ENCODE peak calls at places on chromosomes 3 and 15, in eight cellular contexts. One of them, this sample, is unnamed.

GRCh38 chr3:70108072-70108471 is 108.5 kb downstream of the SAMMSON start:
- DNase-seq in osteocyte: no peak
- DNase-seq in midbrain: no peak
- DNase-seq in effector CD4-positive, alpha-beta T cell: no peak
- DNase-seq in NCI-H2081: no peak
- DNase-seq in choroid plexus epithelial cell: peak
- DNase-seq in NCI-H524: peak
- DNase-seq in GM19239: no peak
- DNase-seq in this sample: no peak

GRCh38 chr3:130514671-130515070 is 2.3 kb upstream of the COL6A6 start:
- DNase-seq in osteocyte: no peak
- DNase-seq in midbrain: no peak
- DNase-seq in effector CD4-positive, alpha-beta T cell: no peak
- DNase-seq in NCI-H2081: no peak
- DNase-seq in choroid plexus epithelial cell: no peak
- DNase-seq in NCI-H524: no peak
- DNase-seq in GM19239: no peak
- DNase-seq in this sample: no peak

GRCh38 chr15:33068531-33068990 is 126.0 kb downstream of the FMN1 start:
- DNase-seq in osteocyte: no peak
- DNase-seq in midbrain: no peak
- DNase-seq in effector CD4-positive, alpha-beta T cell: no peak
- DNase-seq in NCI-H2081: peak
- DNase-seq in choroid plexus epithelial cell: no peak
- DNase-seq in NCI-H524: no peak
- DNase-seq in GM19239: no peak
- DNase-seq in this sample: no peak

GRCh38 chr3:117018622-117019021 is 309.0 kb downstream of the TUSC7 start:
- DNase-seq in osteocyte: no peak
- DNase-seq in midbrain: no peak
- DNase-seq in effector CD4-positive, alpha-beta T cell: no peak
- DNase-seq in NCI-H2081: no peak
- DNase-seq in choroid plexus epithelial cell: no peak
- DNase-seq in NCI-H524: no peak
- DNase-seq in GM19239: no peak
- DNase-seq in this sample: no peak

GRCh38 chr15:71677352-71677751 is 133.0 kb upstream of the NR2E3 start:
- DNase-seq in osteocyte: no peak
- DNase-seq in midbrain: no peak
- DNase-seq in effector CD4-positive, alpha-beta T cell: no peak
- DNase-seq in NCI-H2081: no peak
- DNase-seq in choroid plexus epithelial cell: no peak
- DNase-seq in NCI-H524: no peak
- DNase-seq in GM19239: no peak
- DNase-seq in this sample: no peak

GRCh38 chr15:77013786-77014136 is 18.8 kb downstream of the PSTPIP1 start:
- DNase-seq in osteocyte: no peak
- DNase-seq in midbrain: no peak
- DNase-seq in effector CD4-positive, alpha-beta T cell: peak
- DNase-seq in NCI-H2081: no peak
- DNase-seq in choroid plexus epithelial cell: no peak
- DNase-seq in NCI-H524: no peak
- DNase-seq in GM19239: peak
- DNase-seq in this sample: no peak

GRCh38 chr3:124607163-124607562 is 123.1 kb upstream of the UMPS start:
- DNase-seq in osteocyte: no peak
- DNase-seq in midbrain: no peak
- DNase-seq in effector CD4-positive, alpha-beta T cell: no peak
- DNase-seq in NCI-H2081: no peak
- DNase-seq in choroid plexus epithelial cell: peak
- DNase-seq in NCI-H524: no peak
- DNase-seq in GM19239: no peak
- DNase-seq in this sample: no peak

GRCh38 chr3:58434990-58435389 is 1.4 kb upstream of the PDHB start:
- DNase-seq in osteocyte: no peak
- DNase-seq in midbrain: no peak
- DNase-seq in effector CD4-positive, alpha-beta T cell: no peak
- DNase-seq in NCI-H2081: no peak
- DNase-seq in choroid plexus epithelial cell: peak
- DNase-seq in NCI-H524: no peak
- DNase-seq in GM19239: no peak
- DNase-seq in this sample: no peak

GRCh38 chr15:92158426-92158825 is 235.3 kb upstream of the ST8SIA2 start:
- DNase-seq in osteocyte: peak
- DNase-seq in midbrain: no peak
- DNase-seq in effector CD4-positive, alpha-beta T cell: peak
- DNase-seq in NCI-H2081: no peak
- DNase-seq in choroid plexus epithelial cell: no peak
- DNase-seq in NCI-H524: no peak
- DNase-seq in GM19239: no peak
- DNase-seq in this sample: no peak

GRCh38 chr3:96970211-96970610 is 155.8 kb downstream of the EPHA6 start:
- DNase-seq in osteocyte: no peak
- DNase-seq in midbrain: no peak
- DNase-seq in effector CD4-positive, alpha-beta T cell: no peak
- DNase-seq in NCI-H2081: no peak
- DNase-seq in choroid plexus epithelial cell: no peak
- DNase-seq in NCI-H524: no peak
- DNase-seq in GM19239: no peak
- DNase-seq in this sample: no peak

GRCh38 chr15:92636950-92637481 is 18.6 kb downstream of the FAM174B start:
- DNase-seq in osteocyte: peak
- DNase-seq in midbrain: no peak
- DNase-seq in effector CD4-positive, alpha-beta T cell: no peak
- DNase-seq in NCI-H2081: peak
- DNase-seq in choroid plexus epithelial cell: no peak
- DNase-seq in NCI-H524: peak
- DNase-seq in GM19239: no peak
- DNase-seq in this sample: no peak

GRCh38 chr3:177596822-177597271 is 399.6 kb upstream of the TBL1XR1 start:
- DNase-seq in osteocyte: no peak
- DNase-seq in midbrain: no peak
- DNase-seq in effector CD4-positive, alpha-beta T cell: no peak
- DNase-seq in NCI-H2081: peak
- DNase-seq in choroid plexus epithelial cell: no peak
- DNase-seq in NCI-H524: no peak
- DNase-seq in GM19239: no peak
- DNase-seq in this sample: no peak

GRCh38 chr3:127551971-127552370 is 38.6 kb downstream of the TPRA1 start:
- DNase-seq in osteocyte: no peak
- DNase-seq in midbrain: no peak
- DNase-seq in effector CD4-positive, alpha-beta T cell: no peak
- DNase-seq in NCI-H2081: no peak
- DNase-seq in choroid plexus epithelial cell: no peak
- DNase-seq in NCI-H524: no peak
- DNase-seq in GM19239: no peak
- DNase-seq in this sample: no peak

GRCh38 chr3:125593991-125594574 is 1.2 kb downstream of the OSBPL11 start:
- DNase-seq in osteocyte: no peak
- DNase-seq in midbrain: peak
- DNase-seq in effector CD4-positive, alpha-beta T cell: no peak
- DNase-seq in NCI-H2081: no peak
- DNase-seq in choroid plexus epithelial cell: no peak
- DNase-seq in NCI-H524: no peak
- DNase-seq in GM19239: no peak
- DNase-seq in this sample: no peak

GRCh38 chr15:64807751-64808222 is 17.7 kb downstream of the PIF1 start:
- DNase-seq in osteocyte: no peak
- DNase-seq in midbrain: no peak
- DNase-seq in effector CD4-positive, alpha-beta T cell: no peak
- DNase-seq in NCI-H2081: no peak
- DNase-seq in choroid plexus epithelial cell: no peak
- DNase-seq in NCI-H524: no peak
- DNase-seq in GM19239: no peak
- DNase-seq in this sample: no peak

GRCh38 chr3:45507820-45508317 is 86.7 kb upstream of the LIMD1 start:
- DNase-seq in osteocyte: peak
- DNase-seq in midbrain: no peak
- DNase-seq in effector CD4-positive, alpha-beta T cell: no peak
- DNase-seq in NCI-H2081: no peak
- DNase-seq in choroid plexus epithelial cell: peak
- DNase-seq in NCI-H524: peak
- DNase-seq in GM19239: no peak
- DNase-seq in this sample: peak

GRCh38 chr3:111989061-111989678 is 9.6 kb upstream of the TAGLN3 start:
- DNase-seq in osteocyte: no peak
- DNase-seq in midbrain: peak
- DNase-seq in effector CD4-positive, alpha-beta T cell: no peak
- DNase-seq in NCI-H2081: peak
- DNase-seq in choroid plexus epithelial cell: peak
- DNase-seq in NCI-H524: peak
- DNase-seq in GM19239: no peak
- DNase-seq in this sample: peak

GRCh38 chr3:122324871-122325323 is at the start of gene CSTA:
- DNase-seq in osteocyte: no peak
- DNase-seq in midbrain: no peak
- DNase-seq in effector CD4-positive, alpha-beta T cell: no peak
- DNase-seq in NCI-H2081: no peak
- DNase-seq in choroid plexus epithelial cell: peak
- DNase-seq in NCI-H524: no peak
- DNase-seq in GM19239: no peak
- DNase-seq in this sample: no peak

GRCh38 chr3:124172846-124173245 is 180.9 kb upstream of the ROPN1 start:
- DNase-seq in osteocyte: no peak
- DNase-seq in midbrain: no peak
- DNase-seq in effector CD4-positive, alpha-beta T cell: no peak
- DNase-seq in NCI-H2081: no peak
- DNase-seq in choroid plexus epithelial cell: no peak
- DNase-seq in NCI-H524: no peak
- DNase-seq in GM19239: no peak
- DNase-seq in this sample: no peak

GRCh38 chr3:31936661-31937060 is 44.4 kb downstream of the OSBPL10 start:
- DNase-seq in osteocyte: no peak
- DNase-seq in midbrain: no peak
- DNase-seq in effector CD4-positive, alpha-beta T cell: no peak
- DNase-seq in NCI-H2081: no peak
- DNase-seq in choroid plexus epithelial cell: peak
- DNase-seq in NCI-H524: no peak
- DNase-seq in GM19239: no peak
- DNase-seq in this sample: no peak

GRCh38 chr3:98811048-98811447 is 47.9 kb downstream of the ST3GAL6 start:
- DNase-seq in osteocyte: no peak
- DNase-seq in midbrain: no peak
- DNase-seq in effector CD4-positive, alpha-beta T cell: no peak
- DNase-seq in NCI-H2081: no peak
- DNase-seq in choroid plexus epithelial cell: peak
- DNase-seq in NCI-H524: no peak
- DNase-seq in GM19239: no peak
- DNase-seq in this sample: no peak

GRCh38 chr3:11616551-11616950 is 27.2 kb downstream of the VGLL4 start:
- DNase-seq in osteocyte: no peak
- DNase-seq in midbrain: no peak
- DNase-seq in effector CD4-positive, alpha-beta T cell: no peak
- DNase-seq in NCI-H2081: no peak
- DNase-seq in choroid plexus epithelial cell: no peak
- DNase-seq in NCI-H524: no peak
- DNase-seq in GM19239: no peak
- DNase-seq in this sample: no peak

GRCh38 chr15:70141376-70142071 is 43.8 kb upstream of the TLE3 start:
- DNase-seq in osteocyte: no peak
- DNase-seq in midbrain: no peak
- DNase-seq in effector CD4-positive, alpha-beta T cell: no peak
- DNase-seq in NCI-H2081: no peak
- DNase-seq in choroid plexus epithelial cell: no peak
- DNase-seq in NCI-H524: no peak
- DNase-seq in GM19239: no peak
- DNase-seq in this sample: no peak

GRCh38 chr15:43912991-43913927 is 86.5 kb downstream of the WDR76 start:
- DNase-seq in osteocyte: no peak
- DNase-seq in midbrain: peak
- DNase-seq in effector CD4-positive, alpha-beta T cell: no peak
- DNase-seq in NCI-H2081: no peak
- DNase-seq in choroid plexus epithelial cell: peak
- DNase-seq in NCI-H524: no peak
- DNase-seq in GM19239: no peak
- DNase-seq in this sample: no peak

GRCh38 chr15:74425634-74426033 is 8.1 kb downstream of the SEMA7A start:
- DNase-seq in osteocyte: no peak
- DNase-seq in midbrain: no peak
- DNase-seq in effector CD4-positive, alpha-beta T cell: no peak
- DNase-seq in NCI-H2081: no peak
- DNase-seq in choroid plexus epithelial cell: no peak
- DNase-seq in NCI-H524: no peak
- DNase-seq in GM19239: no peak
- DNase-seq in this sample: no peak

GRCh38 chr3:123311201-123311600 is 109.5 kb downstream of the SEC22A start:
- DNase-seq in osteocyte: no peak
- DNase-seq in midbrain: no peak
- DNase-seq in effector CD4-positive, alpha-beta T cell: no peak
- DNase-seq in NCI-H2081: no peak
- DNase-seq in choroid plexus epithelial cell: no peak
- DNase-seq in NCI-H524: no peak
- DNase-seq in GM19239: no peak
- DNase-seq in this sample: no peak

GRCh38 chr3:133855772-133856171 is 39.9 kb downstream of the RAB6B start:
- DNase-seq in osteocyte: no peak
- DNase-seq in midbrain: no peak
- DNase-seq in effector CD4-positive, alpha-beta T cell: no peak
- DNase-seq in NCI-H2081: no peak
- DNase-seq in choroid plexus epithelial cell: peak
- DNase-seq in NCI-H524: no peak
- DNase-seq in GM19239: no peak
- DNase-seq in this sample: no peak

GRCh38 chr15:60044636-60045273 is 40.6 kb downstream of the FOXB1 start:
- DNase-seq in osteocyte: no peak
- DNase-seq in midbrain: no peak
- DNase-seq in effector CD4-positive, alpha-beta T cell: no peak
- DNase-seq in NCI-H2081: no peak
- DNase-seq in choroid plexus epithelial cell: no peak
- DNase-seq in NCI-H524: no peak
- DNase-seq in GM19239: no peak
- DNase-seq in this sample: no peak

GRCh38 chr3:53776494-53777101 is 69.6 kb downstream of the CHDH start:
- DNase-seq in osteocyte: no peak
- DNase-seq in midbrain: no peak
- DNase-seq in effector CD4-positive, alpha-beta T cell: no peak
- DNase-seq in NCI-H2081: no peak
- DNase-seq in choroid plexus epithelial cell: no peak
- DNase-seq in NCI-H524: no peak
- DNase-seq in GM19239: no peak
- DNase-seq in this sample: no peak

GRCh38 chr3:175108613-175109151 is 249.5 kb downstream of the NAALADL2 start:
- DNase-seq in osteocyte: no peak
- DNase-seq in midbrain: no peak
- DNase-seq in effector CD4-positive, alpha-beta T cell: no peak
- DNase-seq in NCI-H2081: no peak
- DNase-seq in choroid plexus epithelial cell: no peak
- DNase-seq in NCI-H524: no peak
- DNase-seq in GM19239: no peak
- DNase-seq in this sample: no peak

GRCh38 chr3:151726016-151726415 is 7.7 kb upstream of the AADACL2 start:
- DNase-seq in osteocyte: no peak
- DNase-seq in midbrain: no peak
- DNase-seq in effector CD4-positive, alpha-beta T cell: no peak
- DNase-seq in NCI-H2081: no peak
- DNase-seq in choroid plexus epithelial cell: peak
- DNase-seq in NCI-H524: no peak
- DNase-seq in GM19239: no peak
- DNase-seq in this sample: no peak